ENCODE peak calls at places on chromosome 16, in four cellular contexts. U, M, Y and B are unnamed samples.

GRCh38 chr16:4661661-4662060 is 31.7 kb upstream of the NUDT16L1 start:
- DNase-seq in M (no peak), Y (no peak), U (no peak), B (no peak)

GRCh38 chr16:51807551-51807950 is 656.5 kb upstream of the SALL1 start:
- DNase-seq in M (no peak), Y (no peak), U (no peak), B (no peak)

GRCh38 chr16:72066747-72067146 is 3.7 kb downstream of the HPR start:
- DNase-seq in Y (no peak), U (peak; percentile 30), M (no peak), B (peak; percentile 12)

GRCh38 chr16:85004587-85005205 is 6.6 kb downstream of the ZDHHC7 start:
- DNase-seq in Y (no peak), M (peak; percentile 92), U (no peak), B (no peak)

GRCh38 chr16:84361546-84361945 is 6.8 kb upstream of the ATP2C2 start:
- DNase-seq in U (no peak), Y (no peak), M (no peak), B (no peak)

GRCh38 chr16:85428168-85428898 is 184.8 kb upstream of the GSE1 start:
- DNase-seq in Y (no peak), M (no peak), U (peak; percentile 20), B (no peak)

GRCh38 chr16:2515180-2515803 is 1.5 kb downstream of the ATP6V0C start:
- DNase-seq in U (no peak), M (no peak), Y (no peak), B (no peak)

GRCh38 chr16:4599037-4599436 is 15.7 kb downstream of the UBALD1 start:
- DNase-seq in U (no peak), M (no peak), Y (no peak), B (no peak)

GRCh38 chr16:48574148-48574547 is 35.8 kb downstream of the N4BP1 start:
- DNase-seq in M (no peak), Y (no peak), U (no peak), B (no peak)

GRCh38 chr16:60681014-60681413 is 1355.2 kb downstream of the CDH8 start:
- DNase-seq in M (no peak), Y (no peak), U (no peak), B (no peak)

GRCh38 chr16:81542609-81543570 is 98.3 kb downstream of the CMIP start:
- DNase-seq in M (no peak), U (no peak), Y (no peak), B (no peak)

GRCh38 chr16:76816475-76816874 is 374.5 kb upstream of the MON1B start:
- DNase-seq in M (no peak), Y (no peak), U (no peak), B (no peak)